ENCODE peak calls at places on chromosome 22, in four cellular contexts. Q, B, W and S are unnamed samples.

GRCh38 chr22:33476716-33477115 is 418.5 kb upstream of the SYN3 start:
- DNase-seq in Q (no peak), B (peak), W (no peak), S (no peak)

GRCh38 chr22:41557401-41558240 is 3.2 kb upstream of the CSDC2 start:
- DNase-seq in Q (no peak), B (peak), W (no peak), S (peak)

GRCh38 chr22:19137384-19138216 is 6.5 kb downstream of the TSSK2 start:
- DNase-seq in Q (no peak), B (no peak), W (no peak), S (no peak)

GRCh38 chr22:36472689-36473088 is 8.8 kb downstream of the TXN2 start:
- DNase-seq in Q (no peak), B (no peak), W (no peak), S (no peak)

GRCh38 chr22:38505595-38506117 is 455 bp downstream of the DDX17 start:
- DNase-seq in Q (no peak), B (peak), W (no peak), S (peak)

GRCh38 chr22:17359501-17359900 is 9.8 kb upstream of the CECR2 start:
- DNase-seq in Q (no peak), B (no peak), W (no peak), S (no peak)

GRCh38 chr22:42247596-42247995 is 22.9 kb downstream of the TCF20 start:
- DNase-seq in Q (no peak), B (no peak), W (no peak), S (no peak)

GRCh38 chr22:37887610-37888378 is 18.3 kb upstream of the MICALL1 start:
- DNase-seq in Q (no peak), B (peak), W (no peak), S (peak)

GRCh38 chr22:36568846-36569245 is 39.9 kb upstream of the EIF3D start:
- DNase-seq in Q (no peak), B (no peak), W (no peak), S (no peak)

GRCh38 chr22:42399315-42400271 is 32.6 kb downstream of the NFAM1 start:
- DNase-seq in Q (no peak), B (no peak), W (no peak), S (peak)

GRCh38 chr22:48686694-48687302 is 1140.9 kb downstream of the BRD1 start:
- DNase-seq in Q (no peak), B (no peak), W (no peak), S (no peak)

GRCh38 chr22:36306227-36306626 is 53.3 kb downstream of the APOL1 start:
- DNase-seq in Q (no peak), B (no peak), W (no peak), S (no peak)

DNA sequence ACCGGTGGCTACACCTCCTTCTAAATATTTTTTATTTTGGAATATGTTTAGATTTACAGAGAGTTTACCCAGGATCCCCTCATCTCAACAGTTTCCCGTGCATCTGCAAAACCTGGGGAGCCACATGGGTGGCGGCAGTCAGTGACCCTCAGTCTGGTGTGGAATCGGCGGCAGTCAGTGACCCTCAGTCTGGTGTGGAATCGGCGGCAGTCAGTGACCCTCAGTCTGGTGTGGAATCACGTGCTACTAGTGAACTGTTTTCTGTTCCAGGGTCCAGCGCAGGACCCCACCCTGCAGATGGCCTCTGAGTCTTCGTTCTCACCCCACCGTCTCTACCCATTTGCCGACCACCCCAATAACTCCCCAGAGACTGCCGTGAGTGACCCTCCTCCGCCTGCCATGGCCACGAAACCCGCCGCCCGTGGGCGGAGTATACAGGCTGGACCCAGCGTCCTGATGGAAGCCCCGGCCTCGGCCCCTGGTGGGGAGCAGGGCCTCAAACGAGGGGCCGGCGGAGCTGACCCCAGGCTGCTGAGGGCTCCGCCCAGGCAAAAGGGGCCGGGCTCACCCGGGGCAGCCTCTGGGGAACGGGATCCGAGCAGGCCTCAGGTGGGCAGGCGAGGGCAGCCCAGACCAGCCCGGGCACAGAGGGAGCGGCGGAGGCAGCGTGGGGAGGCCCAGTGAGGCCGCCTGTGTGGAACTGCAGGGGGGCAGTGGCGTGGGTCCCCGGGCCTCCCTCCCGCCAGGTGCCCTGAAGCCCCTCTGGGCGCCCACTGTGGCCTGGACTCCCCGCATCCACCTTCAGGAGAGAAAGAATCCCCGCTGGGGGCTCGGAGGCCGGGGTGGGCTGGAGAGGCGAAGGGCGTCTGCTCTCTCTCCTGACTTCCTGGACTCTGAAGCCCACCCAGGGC is 2.5 kb downstream of the IL17REL start:
- DNase-seq in Q (no peak), B (no peak), W (no peak), S (no peak)
- TF ChIP-seq EZH2 in Q (no peak), B (no peak), W (no peak), S (no peak)

GRCh38 chr22:43473441-43473840 is 61.6 kb downstream of the MPPED1 start:
- DNase-seq in Q (no peak), B (no peak), W (no peak), S (no peak)
- H2AFZ ChIP-seq in Q (no peak), B (no peak), W (no peak), S (no peak)

DNA sequence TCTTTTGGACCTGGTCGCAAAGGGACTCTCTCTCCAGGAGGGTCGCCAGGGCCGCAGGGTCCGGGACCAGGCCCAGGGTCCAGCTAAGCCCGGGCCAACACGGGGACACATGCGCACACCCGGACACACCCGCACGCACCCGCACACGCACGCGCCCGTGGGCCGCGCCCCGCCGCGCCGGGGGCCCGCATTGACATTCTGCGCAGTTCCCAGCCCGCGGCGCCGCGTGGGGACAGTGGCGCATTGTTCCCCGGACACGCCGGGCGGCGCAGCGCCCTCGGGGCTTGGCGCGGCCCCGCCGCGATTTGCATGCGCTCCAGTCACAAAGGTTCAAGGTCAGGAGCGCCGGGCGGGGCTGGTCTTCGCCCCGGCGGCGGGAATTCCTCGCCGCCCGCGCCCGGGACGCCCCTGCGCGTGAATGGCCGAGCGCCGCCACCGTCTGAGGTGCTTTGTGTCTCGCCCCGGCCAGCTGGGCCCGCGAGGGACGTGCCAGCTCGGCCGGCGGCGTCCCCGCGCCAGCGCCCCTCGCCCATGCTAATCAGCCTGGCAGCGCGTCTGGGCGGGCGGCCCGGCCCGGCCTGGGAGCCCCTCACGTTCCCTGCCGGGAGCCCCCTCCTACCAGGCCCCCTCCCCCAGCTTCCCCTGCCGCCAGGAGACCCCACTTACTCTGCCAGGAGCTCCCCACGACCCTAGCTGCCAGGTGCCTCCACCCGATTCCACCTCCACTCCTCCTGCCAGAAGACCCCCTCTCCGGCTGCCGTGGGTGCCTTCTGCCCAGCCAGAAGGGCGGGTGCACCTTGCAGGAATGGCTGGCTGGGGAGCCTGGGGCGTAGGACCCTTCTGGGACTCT is 50.5 kb upstream of the WNT7B start:
- DNase-seq in Q (no peak), B (no peak), W (no peak), S (peak)
- TF ChIP-seq EZH2 in Q (no peak), B (no peak), W (no peak), S (peak)

DNA sequence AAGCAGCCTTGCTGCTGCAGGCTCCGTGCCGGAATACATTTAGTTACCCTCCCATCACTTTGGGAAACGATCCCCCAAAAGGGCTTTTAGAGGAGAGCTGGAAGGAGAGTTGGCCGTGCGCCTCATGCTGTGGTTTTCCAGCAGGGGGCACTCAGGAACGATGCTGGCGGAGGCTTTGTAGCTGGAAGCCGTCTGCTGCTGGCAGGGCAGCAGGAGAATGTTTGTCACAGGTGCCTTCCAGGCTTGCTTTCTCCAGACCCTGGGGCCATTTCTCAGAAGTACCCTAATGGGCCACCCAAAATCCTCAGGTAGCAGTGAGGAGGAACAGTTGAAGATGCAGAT is 30.0 kb upstream of the CABP7 start:
- DNase-seq in Q (no peak), B (peak), W (no peak), S (peak)
- H2AFZ ChIP-seq in Q (no peak), B (no peak), W (no peak), S (peak)